ENCODE peak calls at places on chromosomes 2 and 18, in seven cellular contexts. One of them, this sample, is unnamed.

GRCh38 chr2:110804915-110805314 is 72.5 kb downstream of the ACOXL start:
- DNase-seq in NCI-H1930: no peak
- DNase-seq in amygdala: no peak
- DNase-seq in stimulated activated CD8-positive, alpha-beta memory T cell treated with anti-CD3 and anti-CD28 coated beads, Interleukin-12 subunit alpha, Interleukin-12 subunit beta, amount 100 ng/mL, for 4 hours: peak; percentile 24
- DNase-seq in neural progenitor cell: no peak
- DNase-seq in fibroblast of the aortic adventitia: no peak
- DNase-seq in NT2/D1: no peak
- DNase-seq in this sample: no peak

GRCh38 chr2:213306320-213306942 is 22.2 kb downstream of the SPAG16 start:
- DNase-seq in NCI-H1930: no peak
- DNase-seq in amygdala: no peak
- DNase-seq in stimulated activated CD8-positive, alpha-beta memory T cell treated with anti-CD3 and anti-CD28 coated beads, Interleukin-12 subunit alpha, Interleukin-12 subunit beta, amount 100 ng/mL, for 4 hours: no peak
- DNase-seq in neural progenitor cell: no peak
- DNase-seq in fibroblast of the aortic adventitia: peak; percentile 90
- DNase-seq in NT2/D1: no peak
- DNase-seq in this sample: no peak

GRCh38 chr2:156434461-156435291 is 1.5 kb upstream of the GPD2 start:
- DNase-seq in NCI-H1930: no peak
- DNase-seq in amygdala: no peak
- DNase-seq in stimulated activated CD8-positive, alpha-beta memory T cell treated with anti-CD3 and anti-CD28 coated beads, Interleukin-12 subunit alpha, Interleukin-12 subunit beta, amount 100 ng/mL, for 4 hours: no peak
- DNase-seq in neural progenitor cell: peak; percentile 2
- DNase-seq in fibroblast of the aortic adventitia: peak; percentile 35
- DNase-seq in NT2/D1: no peak
- DNase-seq in this sample: no peak

GRCh38 chr2:236753611-236754010 is 184.0 kb downstream of the ACKR3 start:
- DNase-seq in NCI-H1930: no peak
- DNase-seq in amygdala: no peak
- DNase-seq in stimulated activated CD8-positive, alpha-beta memory T cell treated with anti-CD3 and anti-CD28 coated beads, Interleukin-12 subunit alpha, Interleukin-12 subunit beta, amount 100 ng/mL, for 4 hours: no peak
- DNase-seq in neural progenitor cell: peak; percentile 45
- DNase-seq in fibroblast of the aortic adventitia: no peak
- DNase-seq in NT2/D1: no peak
- DNase-seq in this sample: no peak

GRCh38 chr2:12363138-12363537 is 353.6 kb upstream of the TRIB2 start:
- DNase-seq in NCI-H1930: no peak
- DNase-seq in amygdala: no peak
- DNase-seq in stimulated activated CD8-positive, alpha-beta memory T cell treated with anti-CD3 and anti-CD28 coated beads, Interleukin-12 subunit alpha, Interleukin-12 subunit beta, amount 100 ng/mL, for 4 hours: no peak
- DNase-seq in neural progenitor cell: no peak
- DNase-seq in fibroblast of the aortic adventitia: no peak
- DNase-seq in NT2/D1: no peak
- DNase-seq in this sample: no peak

GRCh38 chr2:180520206-180520605 is 460.2 kb upstream of the UBE2E3 start:
- DNase-seq in NCI-H1930: no peak
- DNase-seq in amygdala: no peak
- DNase-seq in stimulated activated CD8-positive, alpha-beta memory T cell treated with anti-CD3 and anti-CD28 coated beads, Interleukin-12 subunit alpha, Interleukin-12 subunit beta, amount 100 ng/mL, for 4 hours: no peak
- DNase-seq in neural progenitor cell: no peak
- DNase-seq in fibroblast of the aortic adventitia: peak; percentile 27
- DNase-seq in NT2/D1: no peak
- DNase-seq in this sample: no peak

GRCh38 chr2:60064687-60065361 is 488.6 kb downstream of the BCL11A start:
- DNase-seq in NCI-H1930: no peak
- DNase-seq in amygdala: no peak
- DNase-seq in stimulated activated CD8-positive, alpha-beta memory T cell treated with anti-CD3 and anti-CD28 coated beads, Interleukin-12 subunit alpha, Interleukin-12 subunit beta, amount 100 ng/mL, for 4 hours: no peak
- DNase-seq in neural progenitor cell: peak; percentile 41
- DNase-seq in fibroblast of the aortic adventitia: no peak
- DNase-seq in NT2/D1: peak; percentile 5
- DNase-seq in this sample: no peak

GRCh38 chr2:73043978-73044832 is 27.3 kb downstream of the SFXN5 start:
- DNase-seq in NCI-H1930: no peak
- DNase-seq in amygdala: peak; percentile 31
- DNase-seq in stimulated activated CD8-positive, alpha-beta memory T cell treated with anti-CD3 and anti-CD28 coated beads, Interleukin-12 subunit alpha, Interleukin-12 subunit beta, amount 100 ng/mL, for 4 hours: no peak
- DNase-seq in neural progenitor cell: no peak
- DNase-seq in fibroblast of the aortic adventitia: no peak
- DNase-seq in NT2/D1: no peak
- DNase-seq in this sample: no peak

GRCh38 chr2:112920923-112921532 is 10.1 kb downstream of the IL37 start:
- DNase-seq in NCI-H1930: no peak
- DNase-seq in amygdala: no peak
- DNase-seq in stimulated activated CD8-positive, alpha-beta memory T cell treated with anti-CD3 and anti-CD28 coated beads, Interleukin-12 subunit alpha, Interleukin-12 subunit beta, amount 100 ng/mL, for 4 hours: no peak
- DNase-seq in neural progenitor cell: no peak
- DNase-seq in fibroblast of the aortic adventitia: no peak
- DNase-seq in NT2/D1: no peak
- DNase-seq in this sample: no peak

GRCh38 chr2:203492965-203493364 is 42.1 kb downstream of the RAPH1 start:
- DNase-seq in NCI-H1930: no peak
- DNase-seq in amygdala: no peak
- DNase-seq in stimulated activated CD8-positive, alpha-beta memory T cell treated with anti-CD3 and anti-CD28 coated beads, Interleukin-12 subunit alpha, Interleukin-12 subunit beta, amount 100 ng/mL, for 4 hours: no peak
- DNase-seq in neural progenitor cell: no peak
- DNase-seq in fibroblast of the aortic adventitia: peak; percentile 26
- DNase-seq in NT2/D1: no peak
- DNase-seq in this sample: no peak

GRCh38 chr18:22639626-22640025 is 221.9 kb upstream of the CTAGE1 start:
- DNase-seq in NCI-H1930: no peak
- DNase-seq in amygdala: no peak
- DNase-seq in stimulated activated CD8-positive, alpha-beta memory T cell treated with anti-CD3 and anti-CD28 coated beads, Interleukin-12 subunit alpha, Interleukin-12 subunit beta, amount 100 ng/mL, for 4 hours: no peak
- DNase-seq in neural progenitor cell: no peak
- DNase-seq in fibroblast of the aortic adventitia: peak; percentile 47
- DNase-seq in NT2/D1: no peak
- DNase-seq in this sample: no peak

GRCh38 chr2:170277943-170278342 is 100.0 kb downstream of the MYO3B start:
- DNase-seq in NCI-H1930: peak; percentile 77
- DNase-seq in amygdala: no peak
- DNase-seq in stimulated activated CD8-positive, alpha-beta memory T cell treated with anti-CD3 and anti-CD28 coated beads, Interleukin-12 subunit alpha, Interleukin-12 subunit beta, amount 100 ng/mL, for 4 hours: no peak
- DNase-seq in neural progenitor cell: no peak
- DNase-seq in fibroblast of the aortic adventitia: no peak
- DNase-seq in NT2/D1: no peak
- DNase-seq in this sample: no peak

GRCh38 chr2:96832401-96832750 is 11.4 kb downstream of the ANKRD23 start:
- DNase-seq in NCI-H1930: no peak
- DNase-seq in amygdala: no peak
- DNase-seq in stimulated activated CD8-positive, alpha-beta memory T cell treated with anti-CD3 and anti-CD28 coated beads, Interleukin-12 subunit alpha, Interleukin-12 subunit beta, amount 100 ng/mL, for 4 hours: no peak
- DNase-seq in neural progenitor cell: no peak
- DNase-seq in fibroblast of the aortic adventitia: no peak
- DNase-seq in NT2/D1: no peak
- DNase-seq in this sample: no peak

GRCh38 chr2:98730851-98731708 is at the start of gene MGAT4A:
- DNase-seq in NCI-H1930: peak; percentile 26
- DNase-seq in amygdala: no peak
- DNase-seq in stimulated activated CD8-positive, alpha-beta memory T cell treated with anti-CD3 and anti-CD28 coated beads, Interleukin-12 subunit alpha, Interleukin-12 subunit beta, amount 100 ng/mL, for 4 hours: peak; percentile 64
- DNase-seq in neural progenitor cell: peak; percentile 88
- DNase-seq in fibroblast of the aortic adventitia: peak; percentile 3
- DNase-seq in NT2/D1: no peak
- DNase-seq in this sample: no peak

GRCh38 chr2:225006730-225007129 is 35.5 kb downstream of the DOCK10 start:
- DNase-seq in NCI-H1930: no peak
- DNase-seq in amygdala: no peak
- DNase-seq in stimulated activated CD8-positive, alpha-beta memory T cell treated with anti-CD3 and anti-CD28 coated beads, Interleukin-12 subunit alpha, Interleukin-12 subunit beta, amount 100 ng/mL, for 4 hours: no peak
- DNase-seq in neural progenitor cell: no peak
- DNase-seq in fibroblast of the aortic adventitia: no peak
- DNase-seq in NT2/D1: no peak
- DNase-seq in this sample: no peak

GRCh38 chr2:130355578-130356431 is at the start of gene PTPN18:
- DNase-seq in NCI-H1930: peak; percentile 60
- DNase-seq in amygdala: peak; percentile 39
- DNase-seq in stimulated activated CD8-positive, alpha-beta memory T cell treated with anti-CD3 and anti-CD28 coated beads, Interleukin-12 subunit alpha, Interleukin-12 subunit beta, amount 100 ng/mL, for 4 hours: peak; percentile 51
- DNase-seq in neural progenitor cell: peak; percentile 92
- DNase-seq in fibroblast of the aortic adventitia: peak; percentile 82
- DNase-seq in NT2/D1: no peak
- DNase-seq in this sample: no peak

GRCh38 chr2:27077231-27077630 is 1.2 kb upstream of the EMILIN1 start:
- DNase-seq in NCI-H1930: no peak
- DNase-seq in amygdala: no peak
- DNase-seq in stimulated activated CD8-positive, alpha-beta memory T cell treated with anti-CD3 and anti-CD28 coated beads, Interleukin-12 subunit alpha, Interleukin-12 subunit beta, amount 100 ng/mL, for 4 hours: no peak
- DNase-seq in neural progenitor cell: no peak
- DNase-seq in fibroblast of the aortic adventitia: no peak
- DNase-seq in NT2/D1: no peak
- DNase-seq in this sample: no peak

GRCh38 chr2:9703701-9704221 is 73.0 kb upstream of the YWHAQ start:
- DNase-seq in NCI-H1930: no peak
- DNase-seq in amygdala: no peak
- DNase-seq in stimulated activated CD8-positive, alpha-beta memory T cell treated with anti-CD3 and anti-CD28 coated beads, Interleukin-12 subunit alpha, Interleukin-12 subunit beta, amount 100 ng/mL, for 4 hours: no peak
- DNase-seq in neural progenitor cell: no peak
- DNase-seq in fibroblast of the aortic adventitia: peak; percentile 76
- DNase-seq in NT2/D1: no peak
- DNase-seq in this sample: no peak

GRCh38 chr18:24876266-24876665 is 415.8 kb downstream of the HRH4 start:
- DNase-seq in NCI-H1930: no peak
- DNase-seq in amygdala: no peak
- DNase-seq in stimulated activated CD8-positive, alpha-beta memory T cell treated with anti-CD3 and anti-CD28 coated beads, Interleukin-12 subunit alpha, Interleukin-12 subunit beta, amount 100 ng/mL, for 4 hours: no peak
- DNase-seq in neural progenitor cell: no peak
- DNase-seq in fibroblast of the aortic adventitia: no peak
- DNase-seq in NT2/D1: no peak
- DNase-seq in this sample: no peak

GRCh38 chr2:207472343-207473202 is 57.2 kb upstream of the CREB1 start:
- DNase-seq in NCI-H1930: no peak
- DNase-seq in amygdala: no peak
- DNase-seq in stimulated activated CD8-positive, alpha-beta memory T cell treated with anti-CD3 and anti-CD28 coated beads, Interleukin-12 subunit alpha, Interleukin-12 subunit beta, amount 100 ng/mL, for 4 hours: no peak
- DNase-seq in neural progenitor cell: no peak
- DNase-seq in fibroblast of the aortic adventitia: no peak
- DNase-seq in NT2/D1: no peak
- DNase-seq in this sample: no peak

GRCh38 chr2:174148833-174149232 is 99.5 kb downstream of the OLA1 start:
- DNase-seq in NCI-H1930: no peak
- DNase-seq in amygdala: no peak
- DNase-seq in stimulated activated CD8-positive, alpha-beta memory T cell treated with anti-CD3 and anti-CD28 coated beads, Interleukin-12 subunit alpha, Interleukin-12 subunit beta, amount 100 ng/mL, for 4 hours: no peak
- DNase-seq in neural progenitor cell: no peak
- DNase-seq in fibroblast of the aortic adventitia: no peak
- DNase-seq in NT2/D1: no peak
- DNase-seq in this sample: no peak

GRCh38 chr2:202237787-202238233 is 587 bp downstream of the SUMO1 start:
- DNase-seq in NCI-H1930: no peak
- DNase-seq in amygdala: no peak
- DNase-seq in stimulated activated CD8-positive, alpha-beta memory T cell treated with anti-CD3 and anti-CD28 coated beads, Interleukin-12 subunit alpha, Interleukin-12 subunit beta, amount 100 ng/mL, for 4 hours: no peak
- DNase-seq in neural progenitor cell: peak; percentile 64
- DNase-seq in fibroblast of the aortic adventitia: peak; percentile 52
- DNase-seq in NT2/D1: no peak
- DNase-seq in this sample: no peak

GRCh38 chr2:3127710-3128109 is 249.9 kb downstream of the EIPR1 start:
- DNase-seq in NCI-H1930: no peak
- DNase-seq in amygdala: no peak
- DNase-seq in stimulated activated CD8-positive, alpha-beta memory T cell treated with anti-CD3 and anti-CD28 coated beads, Interleukin-12 subunit alpha, Interleukin-12 subunit beta, amount 100 ng/mL, for 4 hours: no peak
- DNase-seq in neural progenitor cell: no peak
- DNase-seq in fibroblast of the aortic adventitia: no peak
- DNase-seq in NT2/D1: no peak
- DNase-seq in this sample: no peak

GRCh38 chr2:150303281-150303680 is 184.2 kb downstream of the RND3 start:
- DNase-seq in NCI-H1930: no peak
- DNase-seq in amygdala: no peak
- DNase-seq in stimulated activated CD8-positive, alpha-beta memory T cell treated with anti-CD3 and anti-CD28 coated beads, Interleukin-12 subunit alpha, Interleukin-12 subunit beta, amount 100 ng/mL, for 4 hours: no peak
- DNase-seq in neural progenitor cell: no peak
- DNase-seq in fibroblast of the aortic adventitia: no peak
- DNase-seq in NT2/D1: no peak
- DNase-seq in this sample: no peak

GRCh38 chr2:103005386-103005785 is 243.6 kb downstream of the TMEM182 start:
- DNase-seq in NCI-H1930: no peak
- DNase-seq in amygdala: no peak
- DNase-seq in stimulated activated CD8-positive, alpha-beta memory T cell treated with anti-CD3 and anti-CD28 coated beads, Interleukin-12 subunit alpha, Interleukin-12 subunit beta, amount 100 ng/mL, for 4 hours: no peak
- DNase-seq in neural progenitor cell: no peak
- DNase-seq in fibroblast of the aortic adventitia: no peak
- DNase-seq in NT2/D1: no peak
- DNase-seq in this sample: no peak

GRCh38 chr2:231866450-231866849 is 59.7 kb downstream of the NPPC start:
- DNase-seq in NCI-H1930: no peak
- DNase-seq in amygdala: no peak
- DNase-seq in stimulated activated CD8-positive, alpha-beta memory T cell treated with anti-CD3 and anti-CD28 coated beads, Interleukin-12 subunit alpha, Interleukin-12 subunit beta, amount 100 ng/mL, for 4 hours: no peak
- DNase-seq in neural progenitor cell: no peak
- DNase-seq in fibroblast of the aortic adventitia: no peak
- DNase-seq in NT2/D1: no peak
- DNase-seq in this sample: no peak

GRCh38 chr2:21165350-21165749 is 41.6 kb downstream of the TDRD15 start:
- DNase-seq in NCI-H1930: no peak
- DNase-seq in amygdala: no peak
- DNase-seq in stimulated activated CD8-positive, alpha-beta memory T cell treated with anti-CD3 and anti-CD28 coated beads, Interleukin-12 subunit alpha, Interleukin-12 subunit beta, amount 100 ng/mL, for 4 hours: no peak
- DNase-seq in neural progenitor cell: no peak
- DNase-seq in fibroblast of the aortic adventitia: no peak
- DNase-seq in NT2/D1: no peak
- DNase-seq in this sample: no peak

GRCh38 chr2:109370399-109370990 is 241.5 kb downstream of the SH3RF3 start:
- DNase-seq in NCI-H1930: no peak
- DNase-seq in amygdala: no peak
- DNase-seq in stimulated activated CD8-positive, alpha-beta memory T cell treated with anti-CD3 and anti-CD28 coated beads, Interleukin-12 subunit alpha, Interleukin-12 subunit beta, amount 100 ng/mL, for 4 hours: no peak
- DNase-seq in neural progenitor cell: no peak
- DNase-seq in fibroblast of the aortic adventitia: no peak
- DNase-seq in NT2/D1: no peak
- DNase-seq in this sample: no peak

GRCh38 chr2:218074031-218074430 is 5.0 kb downstream of the RUFY4 start:
- DNase-seq in NCI-H1930: no peak
- DNase-seq in amygdala: no peak
- DNase-seq in stimulated activated CD8-positive, alpha-beta memory T cell treated with anti-CD3 and anti-CD28 coated beads, Interleukin-12 subunit alpha, Interleukin-12 subunit beta, amount 100 ng/mL, for 4 hours: no peak
- DNase-seq in neural progenitor cell: peak; percentile 76
- DNase-seq in fibroblast of the aortic adventitia: no peak
- DNase-seq in NT2/D1: peak; percentile 22
- DNase-seq in this sample: no peak

GRCh38 chr2:101831351-101831865 is 133.9 kb downstream of the MAP4K4 start:
- DNase-seq in NCI-H1930: peak; percentile 39
- DNase-seq in amygdala: peak; percentile 37
- DNase-seq in stimulated activated CD8-positive, alpha-beta memory T cell treated with anti-CD3 and anti-CD28 coated beads, Interleukin-12 subunit alpha, Interleukin-12 subunit beta, amount 100 ng/mL, for 4 hours: peak; percentile 23
- DNase-seq in neural progenitor cell: peak; percentile 66
- DNase-seq in fibroblast of the aortic adventitia: peak; percentile 81
- DNase-seq in NT2/D1: peak; percentile 51
- DNase-seq in this sample: no peak

GRCh38 chr2:215619989-215620388 is 184.1 kb upstream of the FN1 start:
- DNase-seq in NCI-H1930: no peak
- DNase-seq in amygdala: no peak
- DNase-seq in stimulated activated CD8-positive, alpha-beta memory T cell treated with anti-CD3 and anti-CD28 coated beads, Interleukin-12 subunit alpha, Interleukin-12 subunit beta, amount 100 ng/mL, for 4 hours: no peak
- DNase-seq in neural progenitor cell: no peak
- DNase-seq in fibroblast of the aortic adventitia: no peak
- DNase-seq in NT2/D1: no peak
- DNase-seq in this sample: no peak

GRCh38 chr2:140201572-140201971 is 1421.4 kb upstream of the NXPH2 start:
- DNase-seq in NCI-H1930: no peak
- DNase-seq in amygdala: no peak
- DNase-seq in stimulated activated CD8-positive, alpha-beta memory T cell treated with anti-CD3 and anti-CD28 coated beads, Interleukin-12 subunit alpha, Interleukin-12 subunit beta, amount 100 ng/mL, for 4 hours: no peak
- DNase-seq in neural progenitor cell: no peak
- DNase-seq in fibroblast of the aortic adventitia: no peak
- DNase-seq in NT2/D1: no peak
- DNase-seq in this sample: no peak

GRCh38 chr2:200469708-200470600 is 39.9 kb downstream of the KCTD18 start:
- DNase-seq in NCI-H1930: no peak
- DNase-seq in amygdala: peak; percentile 33
- DNase-seq in stimulated activated CD8-positive, alpha-beta memory T cell treated with anti-CD3 and anti-CD28 coated beads, Interleukin-12 subunit alpha, Interleukin-12 subunit beta, amount 100 ng/mL, for 4 hours: no peak
- DNase-seq in neural progenitor cell: peak; percentile 61
- DNase-seq in fibroblast of the aortic adventitia: no peak
- DNase-seq in NT2/D1: no peak
- DNase-seq in this sample: no peak

GRCh38 chr2:205403244-205403845 is 279.0 kb upstream of the NRP2 start:
- DNase-seq in NCI-H1930: no peak
- DNase-seq in amygdala: no peak
- DNase-seq in stimulated activated CD8-positive, alpha-beta memory T cell treated with anti-CD3 and anti-CD28 coated beads, Interleukin-12 subunit alpha, Interleukin-12 subunit beta, amount 100 ng/mL, for 4 hours: no peak
- DNase-seq in neural progenitor cell: no peak
- DNase-seq in fibroblast of the aortic adventitia: peak; percentile 87
- DNase-seq in NT2/D1: no peak
- DNase-seq in this sample: no peak

This sample was measured in NCI-H1417 treated with DMSO at 0.1 percent for 48 hours.